ENCODE peak calls at places on chromosomes 3 and 15, in ten cellular contexts. C, W, N, F, S, X, R, U, Z and P are unnamed samples.

GRCh38 chr3:41222508-41222907 is 23.2 kb downstream of the CTNNB1 start:
- DNase-seq in Z (no peak), C (no peak), F (no peak), X (no peak), W (peak), R (no peak), U (no peak), S (no peak), N (peak), P (no peak)

GRCh38 chr3:133548090-133548489 is 25.4 kb upstream of the CDV3 start:
- DNase-seq in R (no peak), N (peak), F (no peak), S (no peak), U (no peak), Z (no peak), C (no peak), X (no peak), W (peak), P (no peak)

GRCh38 chr15:90860942-90861675 is 7.3 kb upstream of the FURIN start:
- DNase-seq in X (no peak), C (no peak), N (no peak), F (no peak), S (no peak), Z (no peak), U (no peak), W (no peak), R (peak), P (no peak)

GRCh38 chr3:4351164-4351855 is 48.1 kb downstream of the SETMAR start:
- DNase-seq in R (no peak), X (no peak), S (no peak), Z (no peak), N (peak), F (no peak), C (peak), U (no peak), W (peak), P (no peak)

GRCh38 chr15:70507772-70508351 is 255.5 kb downstream of the UACA start:
- DNase-seq in N (peak), F (no peak), U (peak), R (peak), X (no peak), C (peak), S (no peak), Z (peak), W (peak), P (no peak)

GRCh38 chr3:174596447-174596982 is 262.6 kb upstream of the NAALADL2 start:
- DNase-seq in S (no peak), U (no peak), X (no peak), N (no peak), Z (no peak), F (no peak), R (no peak), W (no peak), C (no peak), P (no peak)

GRCh38 chr3:122312826-122313225 is 12.2 kb upstream of the CSTA start:
- DNase-seq in U (no peak), R (no peak), F (no peak), Z (no peak), X (no peak), S (no peak), C (no peak), N (no peak), W (peak), P (no peak)

GRCh38 chr3:127455541-127456450 is 134.7 kb downstream of the TPRA1 start:
- DNase-seq in R (peak), X (peak), Z (peak), S (peak), U (peak), W (peak), N (peak), C (peak), F (peak), P (peak)

GRCh38 chr3:194756460-194757355 is 71.0 kb downstream of the FAM43A start:
- DNase-seq in C (no peak), S (no peak), U (no peak), W (no peak), F (no peak), R (no peak), Z (no peak), N (no peak), X (no peak), P (no peak)

GRCh38 chr3:170867143-170867542 is 2.9 kb downstream of the RPL22L1 start:
- DNase-seq in C (no peak), N (no peak), F (no peak), R (no peak), S (no peak), X (no peak), W (no peak), Z (no peak), U (no peak), P (no peak)

GRCh38 chr3:113234028-113234427 is 22.7 kb downstream of the BOC start:
- DNase-seq in N (no peak), S (no peak), W (no peak), C (no peak), Z (no peak), U (no peak), R (no peak), X (no peak), F (no peak), P (no peak)

GRCh38 chr15:79192462-79193036 is 90.0 kb upstream of the ANKRD34C start:
- DNase-seq in U (no peak), W (peak), S (no peak), N (no peak), X (no peak), Z (no peak), F (no peak), C (no peak), R (no peak), P (peak)

GRCh38 chr15:40543082-40543481 is 21.8 kb downstream of the CCDC32 start:
- DNase-seq in C (no peak), R (no peak), Z (no peak), N (no peak), U (no peak), F (no peak), S (no peak), X (no peak), W (no peak), P (no peak)

GRCh38 chr3:188889070-188889491 is 282.7 kb upstream of the TPRG1 start:
- DNase-seq in W (no peak), R (no peak), N (no peak), C (no peak), U (no peak), X (no peak), Z (no peak), F (no peak), S (no peak), P (no peak)

GRCh38 chr3:16697437-16698258 is 92.4 kb upstream of the DAZL start:
- DNase-seq in X (no peak), W (peak), S (peak), R (no peak), U (no peak), C (no peak), F (no peak), Z (no peak), N (peak), P (no peak)

GRCh38 chr3:49032646-49033304 is 3.6 kb upstream of the IMPDH2 start:
- DNase-seq in C (no peak), R (no peak), U (no peak), W (peak), Z (no peak), F (no peak), X (no peak), S (no peak), N (peak), P (no peak)

GRCh38 chr15:94231728-94232086 is 346 bp downstream of the MCTP2 start:
- DNase-seq in C (no peak), F (no peak), Z (peak), N (no peak), U (no peak), X (no peak), R (no peak), W (no peak), S (peak), P (no peak)

DNA sequence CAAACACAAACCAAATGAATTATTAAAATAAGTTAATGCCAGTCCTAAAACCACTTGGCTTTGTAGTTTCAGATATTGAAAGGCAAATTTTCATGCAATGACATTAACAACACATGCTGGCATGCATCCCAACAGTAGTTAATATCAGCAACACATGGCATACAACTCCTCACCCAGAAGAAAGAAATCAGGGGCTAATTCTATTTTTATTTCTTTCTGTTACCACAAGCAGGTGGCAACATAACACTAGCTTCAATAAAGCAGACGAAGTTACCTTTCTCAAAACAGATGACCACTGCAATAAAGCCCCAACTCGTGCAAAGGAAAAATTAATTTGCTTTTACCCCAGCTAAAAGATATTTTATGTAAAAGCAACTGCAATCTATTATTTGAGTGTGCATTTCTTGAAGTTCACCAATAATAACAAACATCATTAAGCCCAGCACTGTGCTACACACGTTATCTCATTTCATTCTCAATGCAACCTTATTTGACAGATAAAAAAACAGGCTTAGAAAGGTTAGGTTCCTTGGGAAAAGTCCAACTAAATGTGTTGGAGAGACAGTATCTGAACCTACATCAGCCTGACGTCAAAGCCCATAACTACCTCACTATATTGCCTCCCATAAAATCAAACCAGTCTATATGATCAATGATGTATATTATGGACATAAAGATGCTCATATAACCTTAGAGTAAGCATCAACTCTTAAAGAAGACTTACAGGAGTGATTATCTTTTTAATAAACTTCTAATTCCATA is 2.8 kb downstream of the TOP2B start:
- DNase-seq in X (no peak), F (no peak), N (no peak), C (no peak), S (no peak), U (no peak), Z (no peak), R (no peak), W (no peak), P (no peak)
- H3K4me3 ChIP-seq in X (peak), F (peak), N (peak), C (no peak), S (peak), U (no peak), Z (peak), R (no peak), W (no peak), P (peak)

DNA sequence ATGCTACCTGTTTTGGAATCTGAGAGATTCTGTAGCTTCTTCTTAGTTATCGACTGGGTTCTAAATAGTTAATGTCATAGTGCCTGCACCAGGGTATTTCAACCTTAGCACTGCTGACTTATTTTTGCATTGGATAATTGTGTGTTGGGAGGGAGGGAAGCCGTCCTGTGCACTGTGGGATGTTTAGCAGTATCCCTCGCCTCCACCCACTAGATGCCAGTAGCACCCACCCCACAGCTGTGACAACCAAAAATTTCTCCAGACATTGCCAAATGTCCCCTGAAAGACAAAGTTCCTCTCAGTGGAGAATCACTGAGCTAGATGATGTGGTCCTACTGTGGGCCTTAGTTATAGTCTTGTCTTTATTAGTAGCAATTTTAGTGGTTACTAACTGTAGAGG is 88.3 kb downstream of the TGFBR2 start:
- DNase-seq in Z (no peak), X (no peak), C (no peak), S (no peak), R (no peak), F (no peak), U (no peak), W (no peak), N (no peak), P (no peak)
- TF ChIP-seq CTCF in Z (no peak), X (no peak), C (no peak), S (no peak), R (no peak), F (no peak), U (no peak), W (no peak), N (no peak), P (no peak)

DNA sequence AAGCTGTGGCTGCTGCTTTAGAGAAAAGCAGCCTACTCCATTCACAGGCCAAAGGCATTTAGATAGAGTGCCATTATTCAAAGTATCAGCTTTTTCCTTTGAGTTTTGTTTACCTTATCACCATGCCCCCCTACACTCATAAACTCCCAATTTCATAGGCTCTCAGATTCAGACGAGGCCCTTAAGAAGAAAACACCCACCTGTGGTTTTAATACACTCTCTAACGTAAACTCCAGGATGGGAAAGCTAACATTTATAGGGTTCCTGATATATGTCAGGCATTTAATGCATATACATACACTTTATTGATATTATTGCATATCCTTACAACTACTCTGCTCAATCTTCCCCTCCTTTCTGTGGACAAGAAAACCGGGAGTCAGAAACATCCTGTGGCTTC is 130.2 kb upstream of the FOXB1 start:
- DNase-seq in F (no peak), S (no peak), W (no peak), Z (no peak), R (no peak), N (no peak), X (no peak), C (no peak), U (no peak), P (no peak)
- H3K4me3 ChIP-seq in F (no peak), S (no peak), W (no peak), Z (no peak), R (no peak), N (no peak), X (no peak), C (no peak), U (no peak), P (no peak)

GRCh38 chr3:131896285-131896684 is 138.5 kb downstream of the CPNE4 start:
- DNase-seq in S (no peak), W (no peak), X (no peak), Z (no peak), N (no peak), U (no peak), F (no peak), R (no peak), C (no peak), P (no peak)

GRCh38 chr3:131895766-131896165 is 139.0 kb downstream of the CPNE4 start:
- DNase-seq in S (no peak), R (no peak), W (no peak), N (no peak), Z (no peak), X (no peak), U (no peak), F (no peak), C (no peak), P (no peak)

GRCh38 chr3:131892331-131892730 is 142.5 kb downstream of the CPNE4 start:
- DNase-seq in U (no peak), W (no peak), Z (no peak), F (no peak), C (no peak), R (no peak), S (no peak), N (no peak), X (no peak), P (no peak)
- TF ChIP-seq CTCF in U (no peak), W (no peak), Z (no peak), F (no peak), C (no peak), R (no peak), S (peak), N (no peak), X (peak), P (no peak)